ENCODE peak calls at places on chromosomes 13 and 19, in four cellular contexts. N is lower leg skin; X is CD8-positive, alpha-beta memory T cell; T is progenitor cell of endocrine pancreas. L is an unnamed sample.

GRCh38 chr13:24215732-24216131 is 55.2 kb downstream of the SPATA13 start:
- DNase-seq in N (no peak), X (no peak), T (no peak), L (peak)

GRCh38 chr13:21675095-21676007 is 4.5 kb downstream of the FGF9 start:
- DNase-seq in N (no peak), X (peak), T (peak), L (no peak)

GRCh38 chr19:51116736-51117135 is 8.0 kb upstream of the SIGLEC9 start:
- DNase-seq in N (no peak), X (peak), T (no peak), L (no peak)

GRCh38 chr19:44356383-44357111 is at the start of gene ZNF112:
- DNase-seq in N (peak), X (no peak), T (peak), L (peak)

GRCh38 chr13:51370116-51370515 is 30.6 kb downstream of the SERPINE3 start:
- DNase-seq in N (no peak), X (no peak), T (no peak), L (no peak)

GRCh38 chr13:101326710-101327109 is 89.6 kb downstream of the NALCN start:
- DNase-seq in N (no peak), X (no peak), T (no peak), L (no peak)

GRCh38 chr19:2877398-2878331 is 10.5 kb downstream of the ZNF556 start:
- DNase-seq in N (no peak), X (no peak), T (no peak), L (no peak)

GRCh38 chr19:18046066-18046718 is 38.2 kb downstream of the ARRDC2 start:
- DNase-seq in N (no peak), X (no peak), T (no peak), L (no peak)

GRCh38 chr19:3046621-3047306 is 15.5 kb downstream of the TLE5 start:
- DNase-seq in N (no peak), X (no peak), T (no peak), L (no peak)

GRCh38 chr19:40691421-40692211 is 1.2 kb upstream of the NUMBL start:
- DNase-seq in N (no peak), X (no peak), T (no peak), L (no peak)

GRCh38 chr13:100789025-100789424 is 114.4 kb upstream of the TMTC4 start:
- DNase-seq in N (no peak), X (no peak), T (no peak), L (no peak)

GRCh38 chr19:1267441-1268391 is 1.4 kb upstream of the CIRBP start:
- DNase-seq in N (peak), X (no peak), T (no peak), L (no peak)

GRCh38 chr19:8506402-8506957 is 4.0 kb upstream of the PRAM1 start:
- DNase-seq in N (no peak), X (no peak), T (no peak), L (no peak)

GRCh38 chr19:29323972-29324680 is 111.2 kb upstream of the UQCRFS1 start:
- DNase-seq in N (peak), X (no peak), T (no peak), L (no peak)

GRCh38 chr19:14138576-14139265 is 2.3 kb upstream of the ASF1B start:
- DNase-seq in N (no peak), X (no peak), T (no peak), L (no peak)

GRCh38 chr19:9885077-9885552 is 50.0 kb downstream of the PIN1 start:
- DNase-seq in N (no peak), X (no peak), T (no peak), L (no peak)

GRCh38 chr13:31775686-31776085 is 36.4 kb downstream of the RXFP2 start:
- DNase-seq in N (no peak), X (no peak), T (no peak), L (no peak)

GRCh38 chr13:44713793-44714469 is 137.8 kb upstream of the TSC22D1 start:
- DNase-seq in N (no peak), X (no peak), T (no peak), L (no peak)

GRCh38 chr13:26320766-26321165 is 66.8 kb downstream of the CDK8 start:
- DNase-seq in N (no peak), X (no peak), T (no peak), L (no peak)

GRCh38 chr13:97659602-97660001 is 225.6 kb downstream of the RAP2A start:
- DNase-seq in N (no peak), X (no peak), T (no peak), L (no peak)

GRCh38 chr19:45403781-45404556 is 900 bp downstream of the PPP1R13L start:
- DNase-seq in N (no peak), X (peak), T (peak), L (peak)

GRCh38 chr13:110799246-110800236 is 86.0 kb downstream of the ING1 start:
- DNase-seq in N (no peak), X (no peak), T (no peak), L (no peak)

GRCh38 chr13:45850020-45850613 is 1.4 kb downstream of the SIAH3 start:
- DNase-seq in N (no peak), X (no peak), T (no peak), L (no peak)

GRCh38 chr13:42720116-42720857 is 61.1 kb upstream of the FAM216B start:
- DNase-seq in N (no peak), X (no peak), T (no peak), L (no peak)

GRCh38 chr19:16588089-16588823 is 16.0 kb upstream of the SLC35E1 start:
- DNase-seq in N (no peak), X (peak), T (no peak), L (no peak)